ENCODE peak calls at places on chromosomes 1 and 21, in seven cellular contexts. Q is T-cell; O is stimulated activated CD4-positive, alpha-beta T cell treated with anti-CD3 and anti-CD28 coated beads, Interleukin-4, amount 100 ng/mL, for 4 hours; M is AG04450; G is MCF 10A; B is memory B cell; D is C1 segment of cervical spinal cord. N is an unnamed sample.

GRCh38 chr1:99004270-99005141 is at the start of gene PLPPR5:
- DNase-seq in Q (peak), O (peak), M (no peak), G (no peak), B (no peak), D (no peak), N (peak)

GRCh38 chr1:64654519-64655341 is 90.1 kb upstream of the RAVER2 start:
- DNase-seq in Q (no peak), O (no peak), M (no peak), G (peak), B (no peak), D (no peak), N (no peak)

GRCh38 chr1:50308883-50309282 is 114.4 kb downstream of the DMRTA2 start:
- DNase-seq in Q (no peak), O (no peak), M (no peak), G (peak), B (no peak), D (no peak), N (no peak)

GRCh38 chr1:68977211-68977610 is 480.3 kb upstream of the DEPDC1 start:
- DNase-seq in Q (no peak), O (no peak), M (no peak), G (no peak), B (no peak), D (no peak), N (no peak)

GRCh38 chr1:115228191-115228590 is 109.9 kb downstream of the NGF start:
- DNase-seq in Q (no peak), O (no peak), M (no peak), G (no peak), B (no peak), D (no peak), N (no peak)

GRCh38 chr1:59554011-59554673 is 257.2 kb downstream of the FGGY start:
- DNase-seq in Q (no peak), O (no peak), M (no peak), G (no peak), B (no peak), D (no peak), N (no peak)

GRCh38 chr21:31161157-31161556 is 122.9 kb upstream of the KRTAP19-8 start:
- DNase-seq in Q (no peak), O (no peak), M (no peak), G (peak), B (no peak), D (peak), N (peak)

GRCh38 chr1:155872527-155872926 is 13.2 kb downstream of the SYT11 start:
- DNase-seq in Q (no peak), O (no peak), M (no peak), G (no peak), B (no peak), D (peak), N (peak)

GRCh38 chr1:40703316-40703715 is 11.8 kb downstream of the NFYC start:
- DNase-seq in Q (no peak), O (no peak), M (no peak), G (peak), B (no peak), D (no peak), N (no peak)

GRCh38 chr21:44006017-44006624 is 6.0 kb upstream of the TRAPPC10 start:
- DNase-seq in Q (no peak), O (no peak), M (peak), G (peak), B (no peak), D (no peak), N (no peak)

GRCh38 chr1:228768345-228768717 is 33.1 kb downstream of the RHOU start:
- DNase-seq in Q (no peak), O (no peak), M (no peak), G (no peak), B (no peak), D (no peak), N (no peak)

GRCh38 chr1:117171900-117172501 is 38.7 kb downstream of the VTCN1 start:
- DNase-seq in Q (no peak), O (no peak), M (no peak), G (peak), B (no peak), D (peak), N (no peak)

GRCh38 chr1:245306020-245306419 is 151.2 kb downstream of the KIF26B start:
- DNase-seq in Q (no peak), O (no peak), M (no peak), G (no peak), B (no peak), D (no peak), N (no peak)

GRCh38 chr1:32406629-32407111 is 12.4 kb upstream of the BSDC1 start:
- DNase-seq in Q (no peak), O (no peak), M (no peak), G (peak), B (no peak), D (no peak), N (no peak)

GRCh38 chr1:170731566-170732261 is 67.8 kb downstream of the PRRX1 start:
- DNase-seq in Q (no peak), O (no peak), M (no peak), G (no peak), B (no peak), D (no peak), N (no peak)

GRCh38 chr1:41158147-41158875 is 83.8 kb downstream of the SCMH1 start:
- DNase-seq in Q (no peak), O (no peak), M (no peak), G (no peak), B (no peak), D (no peak), N (no peak)

GRCh38 chr1:181119076-181119989 is 30.8 kb downstream of the IER5 start:
- DNase-seq in Q (no peak), O (no peak), M (no peak), G (peak), B (no peak), D (no peak), N (peak)

GRCh38 chr1:3880429-3881190 is 19.5 kb downstream of the C1orf174 start:
- DNase-seq in Q (no peak), O (no peak), M (no peak), G (no peak), B (no peak), D (no peak), N (no peak)

GRCh38 chr1:164629971-164630370 is 71.0 kb downstream of the PBX1 start:
- DNase-seq in Q (no peak), O (no peak), M (no peak), G (no peak), B (no peak), D (no peak), N (no peak)

GRCh38 chr1:150511551-150511950 is 3.6 kb downstream of the ECM1 start:
- DNase-seq in Q (no peak), O (no peak), M (no peak), G (no peak), B (no peak), D (no peak), N (no peak)

N was measured in posterior cingulate gyrus.